ENCODE peak calls at places on chromosome 15, in ten cellular contexts. One of them, this sample, is unnamed.

GRCh38 chr15:74208901-74209559 is 6.4 kb upstream of the STRA6 start:
- DNase-seq in foreskin fibroblast: no peak
- DNase-seq in heart left ventricle: no peak
- DNase-seq in fibroblast of mammary gland: no peak
- DNase-seq in A549: no peak
- DNase-seq in lower lobe of right lung: no peak
- DNase-seq in endodermal cell: peak
- DNase-seq in dorsolateral prefrontal cortex: no peak
- DNase-seq in mammary epithelial cell: no peak
- DNase-seq in fibroblast of lung: no peak
- DNase-seq in this sample: peak

GRCh38 chr15:96424674-96425073 is 94.2 kb downstream of the NR2F2 start:
- DNase-seq in foreskin fibroblast: no peak
- DNase-seq in A549: no peak
- DNase-seq in fibroblast of lung: no peak
- DNase-seq in endodermal cell: no peak
- DNase-seq in heart left ventricle: no peak
- DNase-seq in fibroblast of mammary gland: no peak
- DNase-seq in lower lobe of right lung: no peak
- DNase-seq in dorsolateral prefrontal cortex: no peak
- DNase-seq in mammary epithelial cell: no peak
- DNase-seq in this sample: no peak

GRCh38 chr15:37788330-37788729 is 146.1 kb upstream of the TMCO5A start:
- DNase-seq in fibroblast of lung: no peak
- DNase-seq in fibroblast of mammary gland: no peak
- DNase-seq in endodermal cell: no peak
- DNase-seq in lower lobe of right lung: no peak
- DNase-seq in heart left ventricle: no peak
- DNase-seq in foreskin fibroblast: no peak
- DNase-seq in A549: no peak
- DNase-seq in mammary epithelial cell: no peak
- DNase-seq in dorsolateral prefrontal cortex: no peak
- DNase-seq in this sample: no peak

GRCh38 chr15:48592221-48592731 is 53.2 kb downstream of the FBN1 start:
- DNase-seq in fibroblast of lung: peak
- DNase-seq in mammary epithelial cell: peak
- DNase-seq in dorsolateral prefrontal cortex: no peak
- DNase-seq in foreskin fibroblast: peak
- DNase-seq in A549: no peak
- DNase-seq in heart left ventricle: no peak
- DNase-seq in endodermal cell: no peak
- DNase-seq in fibroblast of mammary gland: peak
- DNase-seq in lower lobe of right lung: no peak
- DNase-seq in this sample: peak

GRCh38 chr15:38176155-38176554 is 76.5 kb upstream of the SPRED1 start:
- DNase-seq in fibroblast of mammary gland: peak
- DNase-seq in mammary epithelial cell: peak
- DNase-seq in fibroblast of lung: peak
- DNase-seq in A549: no peak
- DNase-seq in heart left ventricle: no peak
- DNase-seq in dorsolateral prefrontal cortex: no peak
- DNase-seq in foreskin fibroblast: peak
- DNase-seq in endodermal cell: no peak
- DNase-seq in lower lobe of right lung: no peak
- DNase-seq in this sample: peak

GRCh38 chr15:53588773-53589172 is 170.7 kb downstream of the WDR72 start:
- DNase-seq in A549: peak
- DNase-seq in fibroblast of lung: peak
- DNase-seq in heart left ventricle: no peak
- DNase-seq in lower lobe of right lung: no peak
- DNase-seq in fibroblast of mammary gland: peak
- DNase-seq in endodermal cell: no peak
- DNase-seq in foreskin fibroblast: no peak
- DNase-seq in dorsolateral prefrontal cortex: no peak
- DNase-seq in mammary epithelial cell: peak
- DNase-seq in this sample: peak

GRCh38 chr15:90261811-90262210 is 3.7 kb upstream of the NGRN start:
- DNase-seq in mammary epithelial cell: peak
- DNase-seq in A549: no peak
- DNase-seq in lower lobe of right lung: no peak
- DNase-seq in heart left ventricle: no peak
- DNase-seq in fibroblast of mammary gland: peak
- DNase-seq in endodermal cell: no peak
- DNase-seq in fibroblast of lung: peak
- DNase-seq in dorsolateral prefrontal cortex: peak
- DNase-seq in foreskin fibroblast: peak
- DNase-seq in this sample: no peak

GRCh38 chr15:73794501-73795133 is 41.5 kb upstream of the INSYN1 start:
- DNase-seq in fibroblast of lung: peak
- DNase-seq in fibroblast of mammary gland: peak
- DNase-seq in endodermal cell: no peak
- DNase-seq in lower lobe of right lung: no peak
- DNase-seq in dorsolateral prefrontal cortex: no peak
- DNase-seq in mammary epithelial cell: peak
- DNase-seq in A549: no peak
- DNase-seq in heart left ventricle: no peak
- DNase-seq in foreskin fibroblast: peak
- DNase-seq in this sample: no peak

GRCh38 chr15:39156166-39156565 is 424.7 kb upstream of the THBS1 start:
- DNase-seq in lower lobe of right lung: no peak
- DNase-seq in endodermal cell: no peak
- DNase-seq in dorsolateral prefrontal cortex: no peak
- DNase-seq in mammary epithelial cell: no peak
- DNase-seq in foreskin fibroblast: peak
- DNase-seq in fibroblast of mammary gland: peak
- DNase-seq in heart left ventricle: peak
- DNase-seq in fibroblast of lung: peak
- DNase-seq in A549: no peak
- DNase-seq in this sample: no peak

GRCh38 chr15:83695246-83695645 is 41.3 kb downstream of the ADAMTSL3 start:
- DNase-seq in fibroblast of lung: no peak
- DNase-seq in A549: no peak
- DNase-seq in lower lobe of right lung: no peak
- DNase-seq in heart left ventricle: no peak
- DNase-seq in foreskin fibroblast: peak
- DNase-seq in mammary epithelial cell: no peak
- DNase-seq in endodermal cell: peak
- DNase-seq in fibroblast of mammary gland: peak
- DNase-seq in dorsolateral prefrontal cortex: no peak
- DNase-seq in this sample: no peak

GRCh38 chr15:28101983-28102441 is 2.9 kb upstream of the OCA2 start:
- DNase-seq in dorsolateral prefrontal cortex: no peak
- DNase-seq in endodermal cell: peak
- DNase-seq in fibroblast of mammary gland: no peak
- DNase-seq in lower lobe of right lung: no peak
- DNase-seq in mammary epithelial cell: no peak
- DNase-seq in A549: no peak
- DNase-seq in heart left ventricle: no peak
- DNase-seq in foreskin fibroblast: no peak
- DNase-seq in fibroblast of lung: no peak
- DNase-seq in this sample: no peak

GRCh38 chr15:88752956-88753355 is 50.3 kb upstream of the ACAN start:
- DNase-seq in mammary epithelial cell: no peak
- DNase-seq in heart left ventricle: no peak
- DNase-seq in dorsolateral prefrontal cortex: no peak
- DNase-seq in fibroblast of mammary gland: no peak
- DNase-seq in lower lobe of right lung: no peak
- DNase-seq in foreskin fibroblast: no peak
- DNase-seq in fibroblast of lung: no peak
- DNase-seq in endodermal cell: no peak
- DNase-seq in A549: no peak
- DNase-seq in this sample: no peak

GRCh38 chr15:88400069-88400468 is 67.1 kb downstream of the MRPL46 start:
- DNase-seq in endodermal cell: no peak
- DNase-seq in fibroblast of mammary gland: no peak
- DNase-seq in mammary epithelial cell: no peak
- DNase-seq in dorsolateral prefrontal cortex: no peak
- DNase-seq in lower lobe of right lung: no peak
- DNase-seq in heart left ventricle: no peak
- DNase-seq in foreskin fibroblast: no peak
- DNase-seq in fibroblast of lung: no peak
- DNase-seq in A549: no peak
- DNase-seq in this sample: no peak

GRCh38 chr15:69593981-69594966 is 141.7 kb downstream of the RPLP1 start:
- DNase-seq in mammary epithelial cell: peak
- DNase-seq in fibroblast of mammary gland: peak
- DNase-seq in A549: peak
- DNase-seq in heart left ventricle: peak
- DNase-seq in dorsolateral prefrontal cortex: no peak
- DNase-seq in endodermal cell: peak
- DNase-seq in foreskin fibroblast: no peak
- DNase-seq in lower lobe of right lung: peak
- DNase-seq in fibroblast of lung: peak
- DNase-seq in this sample: peak

GRCh38 chr15:31235298-31236183 is 91.1 kb upstream of the KLF13 start:
- DNase-seq in foreskin fibroblast: peak
- DNase-seq in dorsolateral prefrontal cortex: no peak
- DNase-seq in fibroblast of mammary gland: peak
- DNase-seq in lower lobe of right lung: no peak
- DNase-seq in A549: no peak
- DNase-seq in endodermal cell: no peak
- DNase-seq in fibroblast of lung: peak
- DNase-seq in mammary epithelial cell: no peak
- DNase-seq in heart left ventricle: peak
- DNase-seq in this sample: no peak

GRCh38 chr15:41695750-41696436 is 35.7 kb downstream of the MGA start:
- DNase-seq in mammary epithelial cell: peak
- DNase-seq in fibroblast of mammary gland: peak
- DNase-seq in fibroblast of lung: peak
- DNase-seq in dorsolateral prefrontal cortex: no peak
- DNase-seq in heart left ventricle: no peak
- DNase-seq in endodermal cell: peak
- DNase-seq in lower lobe of right lung: no peak
- DNase-seq in A549: peak
- DNase-seq in foreskin fibroblast: peak
- DNase-seq in this sample: peak
- H3K4me3 ChIP-seq in mammary epithelial cell: no peak
- H3K4me3 ChIP-seq in fibroblast of mammary gland: no peak
- H3K4me3 ChIP-seq in fibroblast of lung: no peak
- H3K4me3 ChIP-seq in dorsolateral prefrontal cortex: peak
- H3K4me3 ChIP-seq in heart left ventricle: no peak
- H3K4me3 ChIP-seq in endodermal cell: no peak
- H3K4me3 ChIP-seq in lower lobe of right lung: no peak
- H3K4me3 ChIP-seq in A549: no peak
- H3K4me3 ChIP-seq in foreskin fibroblast: no peak
- H3K4me3 ChIP-seq in this sample: no peak

GRCh38 chr15:36007699-36008098 is 461.7 kb upstream of the DPH6 start:
- DNase-seq in heart left ventricle: no peak
- DNase-seq in A549: no peak
- DNase-seq in fibroblast of lung: no peak
- DNase-seq in foreskin fibroblast: no peak
- DNase-seq in endodermal cell: no peak
- DNase-seq in fibroblast of mammary gland: no peak
- DNase-seq in lower lobe of right lung: no peak
- DNase-seq in dorsolateral prefrontal cortex: no peak
- DNase-seq in mammary epithelial cell: no peak
- DNase-seq in this sample: no peak

GRCh38 chr15:36004891-36005508 is 459.0 kb upstream of the DPH6 start:
- DNase-seq in fibroblast of lung: no peak
- DNase-seq in dorsolateral prefrontal cortex: no peak
- DNase-seq in endodermal cell: no peak
- DNase-seq in mammary epithelial cell: no peak
- DNase-seq in fibroblast of mammary gland: no peak
- DNase-seq in lower lobe of right lung: no peak
- DNase-seq in A549: no peak
- DNase-seq in heart left ventricle: no peak
- DNase-seq in foreskin fibroblast: no peak
- DNase-seq in this sample: no peak

GRCh38 chr15:36005542-36005941 is 459.6 kb upstream of the DPH6 start:
- DNase-seq in fibroblast of lung: no peak
- DNase-seq in fibroblast of mammary gland: no peak
- DNase-seq in foreskin fibroblast: no peak
- DNase-seq in endodermal cell: no peak
- DNase-seq in lower lobe of right lung: no peak
- DNase-seq in mammary epithelial cell: peak
- DNase-seq in A549: no peak
- DNase-seq in heart left ventricle: no peak
- DNase-seq in dorsolateral prefrontal cortex: no peak
- DNase-seq in this sample: no peak

GRCh38 chr15:36008719-36009118 is 462.8 kb upstream of the DPH6 start:
- DNase-seq in A549: no peak
- DNase-seq in foreskin fibroblast: no peak
- DNase-seq in fibroblast of lung: no peak
- DNase-seq in lower lobe of right lung: no peak
- DNase-seq in fibroblast of mammary gland: no peak
- DNase-seq in mammary epithelial cell: no peak
- DNase-seq in heart left ventricle: no peak
- DNase-seq in dorsolateral prefrontal cortex: no peak
- DNase-seq in endodermal cell: no peak
- DNase-seq in this sample: no peak
- TF ChIP-seq CTCF in A549: no peak
- TF ChIP-seq CTCF in foreskin fibroblast: no peak
- TF ChIP-seq CTCF in fibroblast of lung: no peak
- TF ChIP-seq CTCF in lower lobe of right lung: no peak
- TF ChIP-seq CTCF in fibroblast of mammary gland: no peak
- TF ChIP-seq CTCF in mammary epithelial cell: no peak
- TF ChIP-seq CTCF in heart left ventricle: no peak
- TF ChIP-seq CTCF in dorsolateral prefrontal cortex: no peak
- TF ChIP-seq CTCF in endodermal cell: no peak
- TF ChIP-seq CTCF in this sample: no peak

DNA sequence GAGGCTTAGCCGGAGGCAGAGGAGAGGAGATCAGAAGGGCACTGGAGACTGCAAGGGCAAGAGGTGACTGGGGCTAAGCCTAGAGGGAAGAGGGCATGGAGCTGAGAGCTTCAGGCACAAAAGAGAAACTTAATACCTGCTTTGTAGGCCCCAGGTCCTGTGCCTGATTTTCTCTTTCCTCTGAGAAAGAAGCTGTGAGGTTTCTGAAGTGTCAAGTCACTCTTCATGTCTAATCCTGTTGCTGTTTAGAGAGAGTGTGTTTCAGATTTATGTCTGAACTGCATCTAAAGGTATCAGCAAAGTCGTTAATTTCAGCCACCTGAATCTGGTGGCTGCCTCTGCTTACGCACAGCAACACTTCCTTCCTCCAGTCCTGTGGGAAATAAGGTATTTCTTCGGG is 106.9 kb upstream of the RNU6-1 start:
- DNase-seq in A549: no peak
- DNase-seq in heart left ventricle: no peak
- DNase-seq in foreskin fibroblast: no peak
- DNase-seq in dorsolateral prefrontal cortex: no peak
- DNase-seq in mammary epithelial cell: no peak
- DNase-seq in endodermal cell: no peak
- DNase-seq in fibroblast of mammary gland: no peak
- DNase-seq in fibroblast of lung: no peak
- DNase-seq in lower lobe of right lung: no peak
- DNase-seq in this sample: no peak
- H3K4me3 ChIP-seq in A549: no peak
- H3K4me3 ChIP-seq in heart left ventricle: no peak
- H3K4me3 ChIP-seq in foreskin fibroblast: no peak
- H3K4me3 ChIP-seq in dorsolateral prefrontal cortex: no peak
- H3K4me3 ChIP-seq in mammary epithelial cell: no peak
- H3K4me3 ChIP-seq in endodermal cell: no peak
- H3K4me3 ChIP-seq in fibroblast of mammary gland: no peak
- H3K4me3 ChIP-seq in fibroblast of lung: no peak
- H3K4me3 ChIP-seq in lower lobe of right lung: no peak
- H3K4me3 ChIP-seq in this sample: no peak

DNA sequence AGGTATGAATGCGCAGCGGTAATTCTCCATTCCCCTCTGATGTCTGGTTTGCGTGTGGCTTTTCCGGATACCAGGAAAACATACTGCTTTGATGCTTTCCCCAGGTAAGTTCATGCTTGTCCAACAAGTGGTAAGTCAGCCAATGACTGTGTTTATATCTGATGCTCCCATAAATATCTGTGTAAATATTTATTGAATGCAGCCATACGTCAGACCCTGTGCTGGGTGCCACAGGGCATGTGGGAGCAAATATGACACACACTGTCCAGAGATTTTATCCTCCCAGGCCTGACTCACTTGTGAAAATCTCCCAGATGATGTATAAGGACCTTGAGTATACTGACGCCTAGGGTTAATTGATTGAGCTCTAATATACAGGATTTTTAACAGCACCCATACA is 29.6 kb upstream of the CEMIP start:
- DNase-seq in endodermal cell: no peak
- DNase-seq in fibroblast of lung: no peak
- DNase-seq in heart left ventricle: no peak
- DNase-seq in dorsolateral prefrontal cortex: no peak
- DNase-seq in A549: peak
- DNase-seq in lower lobe of right lung: no peak
- DNase-seq in fibroblast of mammary gland: no peak
- DNase-seq in mammary epithelial cell: peak
- DNase-seq in foreskin fibroblast: no peak
- DNase-seq in this sample: no peak
- TF ChIP-seq CTCF in endodermal cell: no peak
- TF ChIP-seq CTCF in fibroblast of lung: no peak
- TF ChIP-seq CTCF in heart left ventricle: no peak
- TF ChIP-seq CTCF in dorsolateral prefrontal cortex: no peak
- TF ChIP-seq CTCF in A549: no peak
- TF ChIP-seq CTCF in lower lobe of right lung: no peak
- TF ChIP-seq CTCF in fibroblast of mammary gland: no peak
- TF ChIP-seq CTCF in mammary epithelial cell: no peak
- TF ChIP-seq CTCF in foreskin fibroblast: no peak
- TF ChIP-seq CTCF in this sample: no peak

This sample was measured in astrocyte of the cerebellum.